ENCODE peak calls at places on chromosomes 11 and 22, in four cellular contexts. Y is naive thymus-derived CD4-positive, alpha-beta T cell; J is stimulated activated CD4-positive, alpha-beta T cell treated with anti-CD3 and anti-CD28 coated beads, TNF-alpha, amount 100 ng/mL, for 1 hour; M is NCI-H1092. P is an unnamed sample.

GRCh38 chr11:120525285-120526085 is 13.9 kb downstream of the GRIK4 start:
- DNase-seq in J (no peak), Y (no peak), M (no peak), P (no peak)

GRCh38 chr22:19766506-19767426 is 6.2 kb downstream of the TBX1 start:
- DNase-seq in Y (no peak), J (no peak), M (no peak), P (no peak)

GRCh38 chr11:20102393-20102792 is 57.9 kb downstream of the DBX1 start:
- DNase-seq in M (no peak), Y (no peak), J (no peak), P (no peak)

GRCh38 chr22:41092847-41093371 is 517 bp downstream of the EP300 start:
- DNase-seq in Y (peak), J (no peak), M (peak), P (no peak)

GRCh38 chr11:17553249-17553546 is 6.1 kb downstream of the OTOG start:
- DNase-seq in M (no peak), Y (no peak), J (no peak), P (no peak)

GRCh38 chr11:122850076-122850631 is 11.9 kb downstream of the CRTAM start:
- DNase-seq in M (no peak), Y (no peak), J (no peak), P (no peak)

GRCh38 chr22:30868663-30869385 is 99.8 kb downstream of the MORC2 start:
- DNase-seq in J (no peak), M (peak), Y (no peak), P (no peak)

GRCh38 chr11:134997652-134998320 is 585.7 kb upstream of the B3GAT1 start:
- DNase-seq in M (no peak), Y (no peak), J (no peak), P (no peak)

GRCh38 chr22:32600184-32600583 is 125.6 kb downstream of the FBXO7 start:
- DNase-seq in Y (no peak), M (no peak), J (no peak), P (no peak)